ENCODE peak calls at places on chromosomes 13 and 19, in eight cellular contexts. O is astrocyte, S is cardiac muscle cell, E is AG04450, R is fibroblast of lung, F is ovary, U is heart right ventricle, V is foreskin keratinocyte. C is an unnamed sample.

GRCh38 chr19:54133312-54133956 is 4.1 kb upstream of the CNOT3 start:
- DNase-seq in O (peak; percentile 58), S (peak; percentile 78), E (peak; percentile 74), R (no peak), F (no peak), U (no peak), V (peak; percentile 38), C (no peak)

GRCh38 chr19:13996928-13997636 is 9.0 kb downstream of the RFX1 start:
- DNase-seq in O (no peak), S (no peak), E (no peak), R (no peak), F (no peak), U (no peak), V (no peak), C (no peak)

GRCh38 chr19:58229255-58229639 is 533 bp downstream of the ZNF544 start:
- DNase-seq in O (peak; percentile 14), S (peak; percentile 36), E (no peak), R (peak; percentile 34), F (no peak), U (no peak), V (no peak), C (peak; percentile 51)

GRCh38 chr19:533485-534058 is 2.0 kb downstream of the CDC34 start:
- DNase-seq in O (no peak), S (no peak), E (no peak), R (no peak), F (no peak), U (no peak), V (no peak), C (no peak)

GRCh38 chr19:53910170-53910518 is 1.1 kb downstream of the CACNG7 start:
- DNase-seq in O (no peak), S (peak; percentile 23), E (no peak), R (no peak), F (no peak), U (no peak), V (no peak), C (no peak)

GRCh38 chr19:17719730-17720486 is 628 bp downstream of the MAP1S start:
- DNase-seq in O (no peak), S (no peak), E (no peak), R (no peak), F (no peak), U (peak; percentile 24), V (no peak), C (peak; percentile 64)

GRCh38 chr13:32086366-32086765 is 54.8 kb downstream of the FRY start:
- DNase-seq in O (no peak), S (peak; percentile 57), E (no peak), R (peak; percentile 15), F (no peak), U (no peak), V (no peak), C (no peak)

GRCh38 chr19:28553005-28553404 is 659.9 kb downstream of the UQCRFS1 start:
- DNase-seq in O (no peak), S (no peak), E (no peak), R (no peak), F (no peak), U (no peak), V (no peak), C (no peak)

GRCh38 chr19:1177322-1178114 is 3.5 kb upstream of the SBNO2 start:
- DNase-seq in O (peak; percentile 95), S (peak; percentile 94), E (peak; percentile 87), R (peak; percentile 94), F (peak; percentile 25), U (no peak), V (peak; percentile 97), C (no peak)

GRCh38 chr19:23321953-23322549 is 71.9 kb upstream of the ZNF724 start:
- DNase-seq in O (no peak), S (peak; percentile 9), E (no peak), R (no peak), F (no peak), U (no peak), V (no peak), C (no peak)

GRCh38 chr19:47417107-47417745 is 2.1 kb downstream of the MEIS3 start:
- DNase-seq in O (no peak), S (no peak), E (no peak), R (no peak), F (no peak), U (no peak), V (no peak), C (no peak)

GRCh38 chr13:60213236-60213746 is 49.6 kb upstream of the DIAPH3 start:
- DNase-seq in O (no peak), S (no peak), E (no peak), R (no peak), F (no peak), U (no peak), V (no peak), C (no peak)

GRCh38 chr13:34277971-34278370 is 460.0 kb downstream of the RFC3 start:
- DNase-seq in O (no peak), S (no peak), E (no peak), R (no peak), F (no peak), U (no peak), V (no peak), C (no peak)

GRCh38 chr13:112984954-112985802 is 16.2 kb downstream of the MCF2L start:
- DNase-seq in O (no peak), S (no peak), E (no peak), R (no peak), F (no peak), U (no peak), V (no peak), C (no peak)

GRCh38 chr13:112983042-112983305 is 14.0 kb downstream of the MCF2L start:
- DNase-seq in O (no peak), S (no peak), E (no peak), R (no peak), F (no peak), U (no peak), V (no peak), C (no peak)

GRCh38 chr13:112984501-112984900 is 15.5 kb downstream of the MCF2L start:
- DNase-seq in O (no peak), S (no peak), E (no peak), R (no peak), F (no peak), U (no peak), V (no peak), C (no peak)

GRCh38 chr13:112982281-112983041 is 13.4 kb downstream of the MCF2L start:
- DNase-seq in O (no peak), S (no peak), E (no peak), R (no peak), F (no peak), U (no peak), V (no peak), C (no peak)

GRCh38 chr13:112983428-112984196 is 14.6 kb downstream of the MCF2L start:
- DNase-seq in O (no peak), S (no peak), E (no peak), R (no peak), F (no peak), U (peak; percentile 54), V (no peak), C (no peak)
- H3K27ac ChIP-seq in O (no peak overlapping the region), S (no peak overlapping the region), E (no peak overlapping the region), R (no peak overlapping the region), F (no peak overlapping the region), U (peak overlapping the region; percentile 95), V (no peak overlapping the region), C (peak overlapping the region; percentile 58)

DNA sequence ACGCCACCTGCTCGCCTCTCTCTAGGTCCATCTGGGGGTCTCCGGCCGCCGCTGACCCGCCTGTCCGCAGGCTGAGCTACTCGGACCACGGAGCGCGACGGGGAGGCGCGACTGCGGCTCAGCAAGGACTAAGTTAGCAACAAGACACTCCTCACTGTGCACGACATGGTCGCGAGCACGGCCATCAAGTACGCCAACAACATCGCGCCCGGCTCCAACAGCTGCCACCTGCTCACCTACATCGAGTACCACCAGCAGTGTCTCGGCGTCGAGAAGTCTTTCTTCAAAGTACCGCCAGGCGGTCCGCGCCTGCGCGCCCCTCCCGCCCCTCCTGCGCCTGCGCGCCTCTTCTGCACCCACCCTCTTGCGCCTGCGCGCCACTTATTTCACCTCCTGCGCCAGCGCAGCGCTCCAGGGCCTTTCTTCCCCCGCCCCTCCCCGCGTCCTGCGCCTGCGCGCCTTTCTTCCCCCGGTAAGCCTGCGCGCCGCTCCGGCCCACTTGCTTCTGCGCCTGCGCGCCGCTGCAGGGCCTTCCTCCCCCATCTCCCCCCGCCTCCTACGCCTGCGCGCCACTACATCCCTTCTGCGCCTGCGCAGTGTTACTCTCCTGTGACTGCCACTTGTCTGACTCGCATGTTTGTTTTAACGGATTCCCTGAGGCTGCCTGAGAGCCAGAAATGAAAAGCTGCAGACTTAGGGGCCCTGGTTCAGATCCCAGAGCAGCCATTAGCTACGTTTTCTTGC is 63.9 kb downstream of the ACSBG2 start:
- DNase-seq in O (peak; percentile 85), S (peak; percentile 99), E (peak; percentile 97), R (peak; percentile 99), F (peak; percentile 99), U (peak; percentile 100), V (peak; percentile 95), C (peak; percentile 95)
- H3K27ac ChIP-seq in O (no peak overlapping the region), S (peak overlapping the region; percentile 74), E (no peak overlapping the region), R (peak overlapping the region; percentile 50), F (no peak overlapping the region), U (peak overlapping the region; percentile 80), V (no peak overlapping the region), C (peak overlapping the region; percentile 37)

GRCh38 chr19:32017341-32017948 is 328.0 kb upstream of the ZNF507 start:
- DNase-seq in O (peak; percentile 71), S (no peak), E (no peak), R (peak; percentile 80), F (no peak), U (no peak), V (peak; percentile 3), C (no peak)

GRCh38 chr19:32020538-32020937 is 324.9 kb upstream of the ZNF507 start:
- DNase-seq in O (no peak), S (no peak), E (no peak), R (no peak), F (no peak), U (no peak), V (no peak), C (no peak)

GRCh38 chr19:32012886-32013635 is 332.3 kb upstream of the ZNF507 start:
- DNase-seq in O (peak; percentile 47), S (no peak), E (no peak), R (peak; percentile 60), F (no peak), U (no peak), V (no peak), C (no peak)

GRCh38 chr19:32022044-32022945 is 323.1 kb upstream of the ZNF507 start:
- DNase-seq in O (peak; percentile 8), S (no peak), E (no peak), R (peak; percentile 20), F (no peak), U (no peak), V (no peak), C (no peak)

GRCh38 chr19:32018014-32018413 is 327.4 kb upstream of the ZNF507 start:
- DNase-seq in O (peak; percentile 84), S (peak; percentile 64), E (no peak), R (peak; percentile 95), F (peak; percentile 52), U (no peak), V (peak; percentile 60), C (no peak)
- H3K27ac ChIP-seq in O (peak overlapping the region; percentile 68), S (no peak overlapping the region), E (no peak overlapping the region), R (no peak overlapping the region), F (no peak overlapping the region), U (no peak overlapping the region), V (no peak overlapping the region), C (no peak overlapping the region)

DNA sequence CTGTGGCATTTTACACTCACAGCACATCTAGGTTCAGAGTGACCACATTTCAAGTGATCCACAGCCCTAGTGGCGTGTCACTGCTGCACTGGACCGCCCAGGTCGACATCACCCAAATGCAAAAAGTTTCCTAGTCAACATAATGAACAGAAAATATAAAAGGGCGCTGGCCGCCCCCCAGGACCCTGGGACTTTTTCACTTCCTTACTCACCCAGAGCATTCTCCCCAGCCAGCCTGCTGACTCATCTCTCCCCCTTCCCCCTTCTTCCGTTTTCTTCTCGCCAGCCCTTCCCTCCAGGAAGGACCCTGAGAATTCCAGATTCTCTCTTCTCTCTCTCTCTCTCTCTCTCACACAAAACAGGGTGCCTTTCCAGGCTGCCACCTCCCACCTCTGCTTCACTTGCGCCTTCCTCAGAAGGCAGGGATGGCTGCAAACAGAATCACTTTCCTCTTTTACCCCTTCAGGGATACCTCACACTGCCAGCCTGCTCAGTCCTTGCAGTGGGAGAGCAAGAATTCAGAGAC is 21.0 kb upstream of the GRWD1 start:
- DNase-seq in O (peak; percentile 73), S (peak; percentile 72), E (no peak), R (peak; percentile 39), F (no peak), U (no peak), V (no peak), C (no peak)
- H3K27ac ChIP-seq in O (peak overlapping the region; percentile 84), S (no peak overlapping the region), E (peak overlapping the region; percentile 59), R (peak overlapping the region; percentile 59), F (no peak overlapping the region), U (no peak overlapping the region), V (no peak overlapping the region), C (no peak overlapping the region)